ENCODE peak calls at places on chromosomes 16 and 17, in seven cellular contexts. G is trophoblast cell, W is neuronal stem cell, H is mesendoderm, Z is H9, D is H1, C is mesenchymal stem cell. B is an unnamed sample.
A peak's percentile ranks its signal among the peaks of the same experiment; 100 is the strongest.

GRCh38 chr17:5509482-5509881 is 23.1 kb downstream of the MIS12 start:
- DNase-seq in G (peak; percentile 21), W (no peak), H (no peak), Z (peak; percentile 12), D (no peak), C (peak; percentile 61), B (peak; percentile 92)

GRCh38 chr16:22117666-22118065 is 25.3 kb downstream of the VWA3A start:
- DNase-seq in G (peak; percentile 88), W (no peak), H (no peak), Z (no peak), D (no peak), C (no peak), B (no peak)

GRCh38 chr17:378068-378467 is 25.5 kb upstream of the RPH3AL start:
- DNase-seq in G (no peak), W (no peak), H (peak; percentile 23), Z (no peak), D (no peak), C (no peak), B (no peak)

GRCh38 chr16:89136931-89137330 is 34.6 kb upstream of the CDH15 start:
- DNase-seq in G (no peak), W (no peak), H (no peak), Z (no peak), D (no peak), C (no peak), B (no peak)

GRCh38 chr16:47574091-47575054 is 113.2 kb downstream of the PHKB start:
- DNase-seq in G (peak; percentile 14), W (peak; percentile 1), H (peak; percentile 42), Z (no peak), D (no peak), C (peak; percentile 6), B (peak; percentile 49)

GRCh38 chr16:8675183-8676159 is 1.1 kb downstream of the ABAT start:
- DNase-seq in G (no peak), W (no peak), H (no peak), Z (no peak), D (no peak), C (no peak), B (no peak)

GRCh38 chr16:87295259-87295658 is 21.9 kb downstream of the C16orf95 start:
- DNase-seq in G (no peak), W (no peak), H (peak; percentile 88), Z (no peak), D (no peak), C (no peak), B (no peak)

GRCh38 chr16:75087040-75087979 is 29.3 kb downstream of the LDHD start:
- DNase-seq in G (no peak), W (no peak), H (no peak), Z (no peak), D (no peak), C (peak; percentile 89), B (peak; percentile 93)

GRCh38 chr16:63188076-63188771 is 1152.0 kb upstream of the CDH8 start:
- DNase-seq in G (no peak), W (no peak), H (no peak), Z (no peak), D (no peak), C (no peak), B (no peak)

GRCh38 chr17:37417852-37418251 is 11.2 kb downstream of the TADA2A start:
- DNase-seq in G (no peak), W (no peak), H (no peak), Z (no peak), D (no peak), C (peak; percentile 20), B (peak; percentile 85)

GRCh38 chr17:33469911-33470310 is 176.8 kb upstream of the ASIC2 start:
- DNase-seq in G (peak; percentile 81), W (no peak), H (no peak), Z (no peak), D (no peak), C (peak; percentile 97), B (peak; percentile 83)

GRCh38 chr17:81422776-81423697 is 27.8 kb downstream of the BAHCC1 start:
- DNase-seq in G (peak; percentile 43), W (no peak), H (peak; percentile 83), Z (peak; percentile 69), D (no peak), C (peak; percentile 98), B (peak; percentile 96)

GRCh38 chr17:4897198-4897657 is 2.1 kb upstream of the C17orf107 start:
- DNase-seq in G (no peak), W (no peak), H (no peak), Z (peak; percentile 32), D (no peak), C (no peak), B (no peak)

GRCh38 chr16:23296994-23297393 is 5.1 kb upstream of the SCNN1B start:
- DNase-seq in G (peak; percentile 88), W (no peak), H (peak; percentile 63), Z (peak; percentile 69), D (no peak), C (no peak), B (no peak)

GRCh38 chr16:47392114-47392513 is 68.7 kb downstream of the ITFG1 start:
- DNase-seq in G (no peak), W (no peak), H (no peak), Z (no peak), D (no peak), C (peak; percentile 24), B (no peak)

GRCh38 chr16:69481901-69482341 is 57.5 kb downstream of the CYB5B start:
- DNase-seq in G (no peak), W (no peak), H (peak; percentile 46), Z (peak; percentile 50), D (no peak), C (no peak), B (peak; percentile 48)

GRCh38 chr17:79796570-79797491 is at the start of gene CBX8:
- DNase-seq in G (peak; percentile 100), W (peak; percentile 100), H (peak; percentile 99), Z (peak; percentile 100), D (peak; percentile 99), C (peak; percentile 99), B (peak; percentile 99)

GRCh38 chr17:79795795-79796569 is 895 bp downstream of the CBX8 start:
- DNase-seq in G (no peak), W (no peak), H (peak; percentile 9), Z (no peak), D (no peak), C (no peak), B (no peak)

GRCh38 chr17:79798296-79799173 is 1.7 kb upstream of the CBX8 start:
- DNase-seq in G (no peak), W (no peak), H (peak; percentile 45), Z (peak; percentile 68), D (no peak), C (no peak), B (no peak)

GRCh38 chr17:79799174-79799537 is 2.3 kb upstream of the CBX8 start:
- DNase-seq in G (no peak), W (no peak), H (no peak), Z (peak; percentile 57), D (no peak), C (no peak), B (no peak)

DNA sequence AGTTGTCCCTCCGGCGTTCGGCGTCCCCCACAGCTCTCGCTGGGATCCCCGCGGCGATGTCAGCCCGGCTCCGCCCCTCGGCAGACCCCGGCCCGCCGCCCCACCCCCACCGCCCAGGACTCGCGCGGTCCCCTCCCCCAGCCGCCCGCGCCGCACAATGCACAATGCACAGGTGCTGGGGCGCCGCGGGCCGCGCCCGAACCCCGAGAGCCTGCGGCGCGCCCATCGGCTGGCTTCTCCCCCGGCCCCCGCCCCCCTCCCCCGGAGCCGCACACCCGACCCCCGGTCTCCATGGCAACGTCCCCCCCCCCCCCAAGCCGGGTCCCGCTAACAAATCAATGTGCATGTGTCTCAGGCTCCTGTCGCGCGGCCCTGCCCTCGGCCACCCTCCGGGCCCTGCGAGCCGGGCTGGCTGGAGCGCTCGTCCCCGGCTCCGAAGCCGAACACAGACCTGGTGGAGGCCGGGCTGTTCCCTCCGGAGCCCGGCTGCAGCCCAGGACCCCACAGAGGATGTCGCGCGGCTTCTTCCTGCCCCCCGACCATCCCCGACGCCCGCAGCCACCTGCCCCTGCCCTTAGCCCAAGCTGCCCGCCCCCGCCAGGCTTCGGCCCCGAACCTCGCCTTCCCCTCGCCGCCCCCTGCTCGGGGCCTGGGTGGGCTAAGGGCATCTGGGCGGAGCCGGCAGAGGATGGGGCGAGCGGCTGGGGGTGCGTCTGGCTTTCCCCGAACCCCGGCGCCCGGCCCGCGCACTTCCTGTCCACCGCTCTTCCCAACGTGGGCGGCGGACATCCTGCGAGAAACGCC is 817 bp upstream of the CBX8 start:
- DNase-seq in G (peak; percentile 42), W (no peak), H (peak; percentile 42), Z (no peak), D (no peak), C (no peak), B (no peak)
- H3K18ac ChIP-seq in G (peak overlapping the region; percentile 47), W (peak overlapping the region; percentile 99), H (peak overlapping the region; percentile 43), Z (peak overlapping the region; percentile 3), D (peak overlapping the region; percentile 62), C (peak overlapping the region; percentile 84), B (no peak overlapping the region)

GRCh38 chr16:3640632-3641501 is 13.6 kb upstream of the DNASE1 start:
- DNase-seq in G (peak; percentile 34), W (no peak), H (no peak), Z (no peak), D (no peak), C (no peak), B (no peak)

GRCh38 chr16:3643095-3643730 is 11.3 kb upstream of the DNASE1 start:
- DNase-seq in G (no peak), W (no peak), H (no peak), Z (no peak), D (no peak), C (no peak), B (no peak)

GRCh38 chr16:3640207-3640606 is 14.3 kb upstream of the DNASE1 start:
- DNase-seq in G (peak; percentile 44), W (no peak), H (no peak), Z (no peak), D (no peak), C (no peak), B (no peak)

GRCh38 chr16:3641801-3642396 is 12.6 kb upstream of the DNASE1 start:
- DNase-seq in G (no peak), W (no peak), H (no peak), Z (no peak), D (no peak), C (no peak), B (no peak)

GRCh38 chr16:3642397-3643094 is 11.9 kb upstream of the DNASE1 start:
- DNase-seq in G (peak; percentile 88), W (no peak), H (peak; percentile 79), Z (no peak), D (no peak), C (peak; percentile 73), B (no peak)
- H3K18ac ChIP-seq in G (peak overlapping the region; percentile 19), W (peak overlapping the region; percentile 44), H (no peak overlapping the region), Z (no peak overlapping the region), D (no peak overlapping the region), C (no peak overlapping the region), B (no peak overlapping the region)

GRCh38 chr17:11813278-11813677 is 184.0 kb downstream of the ZNF18 start:
- DNase-seq in G (no peak), W (no peak), H (no peak), Z (no peak), D (no peak), C (no peak), B (no peak)

GRCh38 chr17:11816409-11816808 is 180.9 kb downstream of the ZNF18 start:
- DNase-seq in G (no peak), W (no peak), H (no peak), Z (no peak), D (no peak), C (no peak), B (no peak)

GRCh38 chr17:11814655-11815262 is 182.5 kb downstream of the ZNF18 start:
- DNase-seq in G (no peak), W (no peak), H (no peak), Z (no peak), D (no peak), C (no peak), B (no peak)
- H3K18ac ChIP-seq in G (no peak overlapping the region), W (no peak overlapping the region), H (no peak overlapping the region), Z (no peak overlapping the region), D (no peak overlapping the region), C (no peak overlapping the region), B (no peak overlapping the region)

GRCh38 chr16:85768225-85768624 is 17.3 kb upstream of the C16orf74 start:
- DNase-seq in G (no peak), W (no peak), H (peak; percentile 71), Z (no peak), D (peak; percentile 54), C (no peak), B (no peak)
- H3K18ac ChIP-seq in G (no peak overlapping the region), W (no peak overlapping the region), H (no peak overlapping the region), Z (no peak overlapping the region), D (peak overlapping the region; percentile 51), C (no peak overlapping the region), B (no peak overlapping the region)

B was measured in IMR-90.